ENCODE peak calls at places on chromosomes 5 and 9, in ten cellular contexts. One of them, this sample, is unnamed.

GRCh38 chr5:173330151-173330855 is 2.1 kb upstream of the STC2 start:
- DNase-seq in cardiac muscle cell: peak; percentile 24
- DNase-seq in stomach: no peak
- DNase-seq in left ventricle myocardium inferior: no peak
- DNase-seq in uterus: no peak
- DNase-seq in IMR-90: no peak
- DNase-seq in pancreas: no peak
- DNase-seq in fibroblast of lung: no peak
- DNase-seq in GM06990: no peak
- DNase-seq in neural progenitor cell: peak; percentile 57
- DNase-seq in this sample: no peak

GRCh38 chr5:151456321-151456940 is 9.0 kb downstream of the SLC36A1 start:
- DNase-seq in neural progenitor cell: no peak
- DNase-seq in fibroblast of lung: no peak
- DNase-seq in GM06990: no peak
- DNase-seq in IMR-90: no peak
- DNase-seq in left ventricle myocardium inferior: no peak
- DNase-seq in pancreas: no peak
- DNase-seq in cardiac muscle cell: peak; percentile 27
- DNase-seq in uterus: no peak
- DNase-seq in stomach: no peak
- DNase-seq in this sample: no peak

GRCh38 chr5:31382051-31382878 is 149.6 kb downstream of the DROSHA start:
- DNase-seq in pancreas: no peak
- DNase-seq in IMR-90: peak; percentile 66
- DNase-seq in left ventricle myocardium inferior: no peak
- DNase-seq in fibroblast of lung: no peak
- DNase-seq in neural progenitor cell: peak; percentile 68
- DNase-seq in stomach: no peak
- DNase-seq in GM06990: no peak
- DNase-seq in cardiac muscle cell: peak; percentile 12
- DNase-seq in uterus: no peak
- DNase-seq in this sample: no peak

GRCh38 chr9:91914937-91915336 is 35.1 kb downstream of the ROR2 start:
- DNase-seq in cardiac muscle cell: no peak
- DNase-seq in GM06990: no peak
- DNase-seq in left ventricle myocardium inferior: no peak
- DNase-seq in neural progenitor cell: no peak
- DNase-seq in fibroblast of lung: no peak
- DNase-seq in stomach: no peak
- DNase-seq in IMR-90: no peak
- DNase-seq in pancreas: no peak
- DNase-seq in uterus: no peak
- DNase-seq in this sample: no peak

GRCh38 chr5:114999176-114999575 is 170.5 kb downstream of the TRIM36 start:
- DNase-seq in GM06990: peak; percentile 9
- DNase-seq in stomach: no peak
- DNase-seq in cardiac muscle cell: no peak
- DNase-seq in neural progenitor cell: no peak
- DNase-seq in pancreas: no peak
- DNase-seq in fibroblast of lung: no peak
- DNase-seq in left ventricle myocardium inferior: no peak
- DNase-seq in uterus: no peak
- DNase-seq in IMR-90: no peak
- DNase-seq in this sample: no peak

GRCh38 chr5:53276825-53277224 is 167.3 kb upstream of the MOCS2 start:
- DNase-seq in IMR-90: peak; percentile 54
- DNase-seq in cardiac muscle cell: no peak
- DNase-seq in uterus: no peak
- DNase-seq in stomach: no peak
- DNase-seq in GM06990: no peak
- DNase-seq in left ventricle myocardium inferior: no peak
- DNase-seq in pancreas: no peak
- DNase-seq in fibroblast of lung: peak; percentile 56
- DNase-seq in neural progenitor cell: no peak
- DNase-seq in this sample: peak; percentile 7

GRCh38 chr5:56676091-56676768 is 139.1 kb upstream of the MAP3K1 start:
- DNase-seq in uterus: no peak
- DNase-seq in GM06990: no peak
- DNase-seq in IMR-90: no peak
- DNase-seq in stomach: no peak
- DNase-seq in neural progenitor cell: no peak
- DNase-seq in fibroblast of lung: no peak
- DNase-seq in pancreas: no peak
- DNase-seq in cardiac muscle cell: no peak
- DNase-seq in left ventricle myocardium inferior: no peak
- DNase-seq in this sample: no peak

GRCh38 chr9:123329329-123329955 is 26.6 kb upstream of the CRB2 start:
- DNase-seq in GM06990: no peak
- DNase-seq in stomach: peak; percentile 57
- DNase-seq in neural progenitor cell: no peak
- DNase-seq in uterus: no peak
- DNase-seq in left ventricle myocardium inferior: no peak
- DNase-seq in IMR-90: no peak
- DNase-seq in fibroblast of lung: no peak
- DNase-seq in pancreas: no peak
- DNase-seq in cardiac muscle cell: no peak
- DNase-seq in this sample: no peak

GRCh38 chr9:136570191-136570845 is 24.5 kb upstream of the NOTCH1 start:
- DNase-seq in fibroblast of lung: no peak
- DNase-seq in stomach: no peak
- DNase-seq in pancreas: peak; percentile 22
- DNase-seq in neural progenitor cell: no peak
- DNase-seq in left ventricle myocardium inferior: no peak
- DNase-seq in IMR-90: no peak
- DNase-seq in uterus: no peak
- DNase-seq in GM06990: no peak
- DNase-seq in cardiac muscle cell: no peak
- DNase-seq in this sample: no peak

GRCh38 chr9:136571525-136571924 is 25.7 kb upstream of the NOTCH1 start:
- DNase-seq in left ventricle myocardium inferior: no peak
- DNase-seq in uterus: no peak
- DNase-seq in neural progenitor cell: no peak
- DNase-seq in pancreas: peak; percentile 22
- DNase-seq in GM06990: no peak
- DNase-seq in stomach: no peak
- DNase-seq in fibroblast of lung: no peak
- DNase-seq in IMR-90: no peak
- DNase-seq in cardiac muscle cell: no peak
- DNase-seq in this sample: peak; percentile 50

GRCh38 chr9:136572596-136573313 is 26.9 kb upstream of the NOTCH1 start:
- DNase-seq in neural progenitor cell: no peak
- DNase-seq in fibroblast of lung: no peak
- DNase-seq in stomach: no peak
- DNase-seq in IMR-90: no peak
- DNase-seq in GM06990: no peak
- DNase-seq in left ventricle myocardium inferior: peak; percentile 60
- DNase-seq in pancreas: peak; percentile 31
- DNase-seq in cardiac muscle cell: peak; percentile 53
- DNase-seq in uterus: no peak
- DNase-seq in this sample: no peak

GRCh38 chr9:136570916-136571315 is 25.1 kb upstream of the NOTCH1 start:
- DNase-seq in left ventricle myocardium inferior: no peak
- DNase-seq in GM06990: no peak
- DNase-seq in fibroblast of lung: no peak
- DNase-seq in neural progenitor cell: no peak
- DNase-seq in uterus: no peak
- DNase-seq in IMR-90: no peak
- DNase-seq in stomach: no peak
- DNase-seq in pancreas: peak; percentile 23
- DNase-seq in cardiac muscle cell: no peak
- DNase-seq in this sample: no peak

GRCh38 chr9:136572003-136572595 is 26.3 kb upstream of the NOTCH1 start:
- DNase-seq in neural progenitor cell: peak; percentile 98
- DNase-seq in pancreas: peak; percentile 61
- DNase-seq in left ventricle myocardium inferior: peak; percentile 75
- DNase-seq in cardiac muscle cell: peak; percentile 92
- DNase-seq in fibroblast of lung: peak; percentile 35
- DNase-seq in IMR-90: peak; percentile 77
- DNase-seq in stomach: no peak
- DNase-seq in GM06990: no peak
- DNase-seq in uterus: no peak
- DNase-seq in this sample: peak; percentile 73
- H3K4me3 ChIP-seq in neural progenitor cell: no peak overlapping the region
- H3K4me3 ChIP-seq in pancreas: no peak overlapping the region
- H3K4me3 ChIP-seq in left ventricle myocardium inferior: peak overlapping the region; percentile 11
- H3K4me3 ChIP-seq in cardiac muscle cell: no peak overlapping the region
- H3K4me3 ChIP-seq in fibroblast of lung: no peak overlapping the region
- H3K4me3 ChIP-seq in IMR-90: no peak overlapping the region
- H3K4me3 ChIP-seq in stomach: no peak overlapping the region
- H3K4me3 ChIP-seq in GM06990: no peak overlapping the region
- H3K4me3 ChIP-seq in uterus: no peak overlapping the region
- H3K4me3 ChIP-seq in this sample: no peak overlapping the region

GRCh38 chr9:122263699-122264349 is 816 bp downstream of the RBM18 start:
- DNase-seq in GM06990: no peak
- DNase-seq in fibroblast of lung: peak; percentile 14
- DNase-seq in neural progenitor cell: no peak
- DNase-seq in pancreas: no peak
- DNase-seq in stomach: no peak
- DNase-seq in left ventricle myocardium inferior: no peak
- DNase-seq in IMR-90: peak; percentile 13
- DNase-seq in cardiac muscle cell: no peak
- DNase-seq in uterus: no peak
- DNase-seq in this sample: no peak

GRCh38 chr9:122268041-122268814 is 3.5 kb downstream of the MRRF start:
- DNase-seq in IMR-90: no peak
- DNase-seq in fibroblast of lung: no peak
- DNase-seq in neural progenitor cell: no peak
- DNase-seq in uterus: no peak
- DNase-seq in left ventricle myocardium inferior: no peak
- DNase-seq in GM06990: no peak
- DNase-seq in stomach: no peak
- DNase-seq in cardiac muscle cell: no peak
- DNase-seq in pancreas: no peak
- DNase-seq in this sample: no peak

GRCh38 chr9:122262073-122262472 is 2.6 kb downstream of the RBM18 start:
- DNase-seq in uterus: no peak
- DNase-seq in stomach: no peak
- DNase-seq in GM06990: no peak
- DNase-seq in neural progenitor cell: no peak
- DNase-seq in fibroblast of lung: no peak
- DNase-seq in left ventricle myocardium inferior: no peak
- DNase-seq in cardiac muscle cell: no peak
- DNase-seq in IMR-90: no peak
- DNase-seq in pancreas: no peak
- DNase-seq in this sample: no peak

GRCh38 chr9:122264360-122265264 is at the start of the genes MRRF and RBM18:
- DNase-seq in uterus: peak; percentile 90
- DNase-seq in left ventricle myocardium inferior: peak; percentile 93
- DNase-seq in pancreas: peak; percentile 92
- DNase-seq in cardiac muscle cell: peak; percentile 94
- DNase-seq in stomach: peak; percentile 94
- DNase-seq in neural progenitor cell: peak; percentile 97
- DNase-seq in GM06990: peak; percentile 96
- DNase-seq in IMR-90: peak; percentile 91
- DNase-seq in fibroblast of lung: peak; percentile 91
- DNase-seq in this sample: peak; percentile 90

GRCh38 chr9:122265265-122265900 is 701 bp downstream of the MRRF start:
- DNase-seq in left ventricle myocardium inferior: no peak
- DNase-seq in neural progenitor cell: no peak
- DNase-seq in cardiac muscle cell: no peak
- DNase-seq in IMR-90: peak; percentile 6
- DNase-seq in stomach: no peak
- DNase-seq in uterus: no peak
- DNase-seq in pancreas: no peak
- DNase-seq in GM06990: no peak
- DNase-seq in fibroblast of lung: peak; percentile 33
- DNase-seq in this sample: no peak
- TF ChIP-seq CTCF in left ventricle myocardium inferior: no peak
- TF ChIP-seq CTCF in neural progenitor cell: peak; percentile 6
- TF ChIP-seq CTCF in cardiac muscle cell: no peak
- TF ChIP-seq CTCF in IMR-90: no peak
- TF ChIP-seq CTCF in stomach: no peak
- TF ChIP-seq CTCF in uterus: no peak
- TF ChIP-seq CTCF in pancreas: no peak
- TF ChIP-seq CTCF in GM06990: no peak
- TF ChIP-seq CTCF in fibroblast of lung: no peak
- TF ChIP-seq CTCF in this sample: no peak

DNA sequence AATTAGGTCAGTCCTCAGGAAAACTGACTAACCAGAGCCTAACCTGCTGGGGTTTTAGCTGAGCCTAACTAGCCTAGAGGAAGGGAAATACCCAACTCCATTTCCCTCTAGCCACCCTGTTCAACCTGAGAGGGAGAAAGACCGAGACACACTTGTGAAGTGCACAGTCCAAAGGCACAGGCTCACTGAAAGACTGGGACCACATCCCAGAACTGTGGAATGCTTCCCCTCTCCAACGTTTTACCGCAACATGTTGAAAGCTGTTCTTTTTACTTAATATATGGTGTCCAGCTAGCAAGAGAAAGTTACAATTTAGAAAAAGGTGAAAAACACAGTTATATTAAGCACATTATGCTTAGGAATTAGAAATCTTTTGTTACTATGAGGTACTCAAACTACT is 76.8 kb upstream of the SIMC1 start:
- DNase-seq in left ventricle myocardium inferior: no peak
- DNase-seq in fibroblast of lung: peak; percentile 33
- DNase-seq in IMR-90: no peak
- DNase-seq in uterus: no peak
- DNase-seq in pancreas: no peak
- DNase-seq in cardiac muscle cell: no peak
- DNase-seq in GM06990: no peak
- DNase-seq in stomach: no peak
- DNase-seq in neural progenitor cell: no peak
- DNase-seq in this sample: no peak
- H3K27me3 ChIP-seq in left ventricle myocardium inferior: peaks cover 59% of the 10 kb centered on the region
- H3K27me3 ChIP-seq in fibroblast of lung: no peaks in the 10 kb centered on the region
- H3K27me3 ChIP-seq in IMR-90: no peaks in the 10 kb centered on the region
- H3K27me3 ChIP-seq in uterus: no peaks in the 10 kb centered on the region
- H3K27me3 ChIP-seq in pancreas: no peaks in the 10 kb centered on the region
- H3K27me3 ChIP-seq in cardiac muscle cell: no peaks in the 10 kb centered on the region
- H3K27me3 ChIP-seq in GM06990: peaks cover 2% of the 10 kb centered on the region
- H3K27me3 ChIP-seq in stomach: no peaks in the 10 kb centered on the region
- H3K27me3 ChIP-seq in neural progenitor cell: no peaks in the 10 kb centered on the region
- H3K27me3 ChIP-seq in this sample: peaks cover 44% of the 10 kb centered on the region

DNA sequence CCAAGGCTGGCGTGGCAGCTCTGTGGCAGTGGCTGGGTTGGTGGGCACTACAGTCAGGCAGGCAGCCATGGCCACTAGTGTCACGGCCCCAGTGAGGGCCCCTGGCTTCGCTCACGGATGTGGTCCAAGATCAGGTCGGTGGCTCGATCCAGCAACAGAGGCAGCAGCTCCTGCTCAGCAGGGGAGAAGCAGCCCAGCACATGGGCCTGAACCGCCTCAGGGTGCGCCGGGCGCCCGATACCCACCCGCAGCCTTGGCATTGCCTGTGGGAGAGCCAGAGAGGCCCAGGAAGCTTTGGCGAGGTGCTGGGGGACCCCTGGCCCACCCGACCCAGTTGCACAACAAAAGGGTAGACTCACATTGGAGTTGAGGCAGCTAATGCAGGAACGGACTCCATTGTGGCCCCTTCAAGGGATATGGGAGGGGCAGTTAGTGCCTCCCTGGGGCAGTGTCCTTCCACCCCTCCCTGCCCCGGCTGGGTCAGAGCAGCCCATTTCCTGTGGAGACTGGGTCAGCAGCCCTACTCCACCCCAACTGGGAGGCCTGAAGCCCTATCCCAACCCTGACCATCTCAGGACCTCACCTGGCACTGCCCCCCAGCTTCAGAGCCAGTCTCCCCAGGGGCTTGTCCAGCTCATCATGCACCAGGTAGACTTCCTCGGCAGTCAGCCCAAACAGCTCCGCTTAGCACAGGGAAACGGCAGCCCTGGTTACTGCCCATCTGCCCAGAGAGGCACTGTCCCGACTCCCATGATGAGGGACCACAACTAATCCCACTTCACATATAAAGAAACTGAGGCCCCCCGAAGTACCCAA is 1.2 kb downstream of the PTRH1 start:
- DNase-seq in fibroblast of lung: no peak
- DNase-seq in IMR-90: no peak
- DNase-seq in cardiac muscle cell: no peak
- DNase-seq in uterus: no peak
- DNase-seq in pancreas: no peak
- DNase-seq in GM06990: no peak
- DNase-seq in left ventricle myocardium inferior: no peak
- DNase-seq in stomach: no peak
- DNase-seq in neural progenitor cell: no peak
- DNase-seq in this sample: no peak
- H3K4me3 ChIP-seq in fibroblast of lung: peak overlapping the region; percentile 40
- H3K4me3 ChIP-seq in IMR-90: peak overlapping the region; percentile 14
- H3K4me3 ChIP-seq in cardiac muscle cell: peak overlapping the region; percentile 79
- H3K4me3 ChIP-seq in uterus: peak overlapping the region; percentile 61
- H3K4me3 ChIP-seq in pancreas: peak overlapping the region; percentile 71
- H3K4me3 ChIP-seq in GM06990: peak overlapping the region; percentile 91
- H3K4me3 ChIP-seq in left ventricle myocardium inferior: peak overlapping the region; percentile 94
- H3K4me3 ChIP-seq in stomach: peak overlapping the region; percentile 85
- H3K4me3 ChIP-seq in neural progenitor cell: peak overlapping the region; percentile 64
- H3K4me3 ChIP-seq in this sample: peak overlapping the region; percentile 95